ENCODE peak calls at places on chromosomes 4 and X, in nine cellular contexts. E is HCT116, T is neural progenitor cell, J is GM23338, I is GM23248, P is SK-N-SH, Q is MM.1S, K is PC-3, B is hepatocyte. A is an unnamed sample.

GRCh38 chrX:16822723-16823122 is 36.5 kb downstream of the TXLNG start:
- DNase-seq in E (no peak), T (no peak), J (no peak), I (peak), P (no peak), Q (no peak), K (peak), B (no peak), A (no peak)

GRCh38 chr4:25667931-25668557 is 12.4 kb downstream of the SLC34A2 start:
- DNase-seq in E (peak), T (peak), J (peak), I (no peak), P (no peak), Q (no peak), K (peak), B (peak), A (no peak)

GRCh38 chr4:85147481-85148076 is 181.1 kb upstream of the WDFY3 start:
- DNase-seq in E (peak), T (peak), J (peak), I (peak), P (peak), Q (peak), K (peak), B (peak), A (peak)

GRCh38 chr4:95603393-95603792 is 54.6 kb upstream of the UNC5C start:
- DNase-seq in E (no peak), T (no peak), J (no peak), I (no peak), P (no peak), Q (no peak), K (no peak), B (no peak), A (no peak)

GRCh38 chrX:5100004-5100403 is 1128.7 kb downstream of the NLGN4X start:
- DNase-seq in E (no peak), T (no peak), J (no peak), I (no peak), P (no peak), Q (no peak), K (no peak), B (no peak), A (no peak)

GRCh38 chr4:153402366-153402765 is 57.9 kb downstream of the MND1 start:
- DNase-seq in E (no peak), T (no peak), J (no peak), I (peak), P (no peak), Q (no peak), K (no peak), B (no peak), A (no peak)

GRCh38 chrX:41108684-41109205 is 23.5 kb downstream of the USP9X start:
- DNase-seq in E (no peak), T (peak), J (peak), I (no peak), P (no peak), Q (no peak), K (no peak), B (no peak), A (no peak)

GRCh38 chr4:15003441-15003890 is 1.2 kb downstream of the CPEB2 start:
- DNase-seq in E (no peak), T (peak), J (peak), I (peak), P (peak), Q (peak), K (peak), B (peak), A (peak)

GRCh38 chr4:5979981-5980380 is 38.2 kb downstream of the C4orf50 start:
- DNase-seq in E (peak), T (peak), J (peak), I (peak), P (peak), Q (peak), K (peak), B (no peak), A (no peak)

GRCh38 chr4:54281060-54281781 is 52.1 kb downstream of the PDGFRA start:
- DNase-seq in E (no peak), T (no peak), J (peak), I (peak), P (no peak), Q (no peak), K (peak), B (peak), A (no peak)

GRCh38 chr4:148239406-148239805 is 202.8 kb downstream of the NR3C2 start:
- DNase-seq in E (no peak), T (no peak), J (no peak), I (no peak), P (no peak), Q (no peak), K (no peak), B (no peak), A (no peak)

GRCh38 chr4:86174496-86174895 is 185.4 kb downstream of the MAPK10 start:
- DNase-seq in E (no peak), T (no peak), J (no peak), I (no peak), P (no peak), Q (no peak), K (peak), B (no peak), A (no peak)

GRCh38 chr4:72706633-72707032 is 137.6 kb upstream of the ADAMTS3 start:
- DNase-seq in E (no peak), T (no peak), J (no peak), I (no peak), P (no peak), Q (no peak), K (no peak), B (no peak), A (no peak)

GRCh38 chr4:65437102-65437501 is 233.2 kb downstream of the EPHA5 start:
- DNase-seq in E (no peak), T (no peak), J (no peak), I (no peak), P (no peak), Q (no peak), K (no peak), B (peak), A (no peak)

GRCh38 chr4:40238700-40239548 is 42.1 kb downstream of the RHOH start:
- DNase-seq in E (no peak), T (no peak), J (peak), I (no peak), P (no peak), Q (no peak), K (no peak), B (no peak), A (no peak)

DNA sequence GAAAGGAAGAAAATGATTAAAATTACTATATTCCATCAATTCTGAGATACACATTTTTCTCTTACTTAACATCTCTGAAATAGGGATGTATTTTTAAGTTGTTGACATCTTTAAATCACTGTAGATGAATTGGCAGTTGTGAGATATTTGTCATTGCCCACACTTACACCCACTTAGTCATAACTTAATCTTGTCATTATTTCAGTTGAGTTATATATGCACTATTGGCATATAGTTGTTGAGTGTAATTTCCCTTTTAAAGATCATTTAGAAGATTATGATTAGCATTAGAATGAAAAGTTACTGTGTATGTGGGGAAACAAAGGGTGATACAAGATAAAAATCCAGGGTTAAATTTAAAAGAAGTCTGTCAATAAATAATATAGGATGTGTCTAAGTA is 2.2 kb downstream of the AIMP1 start:
- DNase-seq in E (no peak), T (no peak), J (no peak), I (no peak), P (no peak), Q (no peak), K (peak), B (no peak), A (no peak)
- H3K4me3 ChIP-seq in E (no peak), T (no peak), J (no peak), I (peak), P (no peak), Q (no peak), K (peak), B (no peak), A (no peak)

GRCh38 chrX:155389634-155390033 is 7.7 kb downstream of the F8A2 start:
- DNase-seq in E (no peak), T (no peak), J (no peak), I (no peak), P (no peak), Q (no peak), K (no peak), B (no peak), A (no peak)
- TF ChIP-seq EZH2phosphoT487 in E (no peak), T (no peak), J (no peak), I (no peak), P (no peak), Q (no peak), K (no peak), B (no peak), A (no peak)

GRCh38 chr4:89836031-89836777 is 757 bp downstream of the SNCA start:
- DNase-seq in E (no peak), T (peak), J (peak), I (peak), P (peak), Q (no peak), K (no peak), B (peak), A (no peak)
- H3K4me3 ChIP-seq in E (no peak), T (peak), J (peak), I (peak), P (peak), Q (no peak), K (no peak), B (peak), A (no peak)

DNA sequence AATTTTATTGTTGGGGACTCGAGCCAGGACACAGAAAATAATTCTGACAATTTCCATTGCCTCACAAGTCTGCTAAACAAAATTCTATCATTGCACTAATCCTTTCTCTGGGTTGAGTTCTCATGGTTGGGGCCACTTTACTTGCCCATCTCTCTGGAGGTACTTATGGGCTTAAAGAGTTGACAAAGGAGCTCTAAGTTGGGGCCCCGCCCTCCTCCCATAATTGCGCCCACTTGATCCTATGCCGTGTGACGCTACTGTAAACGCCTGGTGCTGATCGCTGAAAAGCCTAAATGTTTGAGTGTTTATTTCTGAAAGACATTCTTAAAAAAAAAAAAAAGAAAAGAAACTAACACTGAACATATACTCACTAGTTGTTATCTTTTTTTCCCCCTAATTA is 103.0 kb downstream of the TENM3 start:
- DNase-seq in E (no peak), T (peak), J (no peak), I (no peak), P (no peak), Q (no peak), K (no peak), B (no peak), A (no peak)
- TF ChIP-seq EZH2phosphoT487 in E (no peak), T (no peak), J (no peak), I (no peak), P (no peak), Q (no peak), K (no peak), B (no peak), A (no peak)

GRCh38 chrX:133413218-133413925 is 1.9 kb downstream of the GPC4 start:
- DNase-seq in E (no peak), T (peak), J (peak), I (no peak), P (peak), Q (no peak), K (no peak), B (no peak), A (no peak)

GRCh38 chrX:133412246-133412645 is 3.0 kb downstream of the GPC4 start:
- DNase-seq in E (no peak), T (peak), J (no peak), I (peak), P (no peak), Q (no peak), K (no peak), B (no peak), A (no peak)

GRCh38 chrX:133414399-133415275 is 652 bp downstream of the GPC4 start:
- DNase-seq in E (no peak), T (peak), J (peak), I (peak), P (peak), Q (peak), K (peak), B (peak), A (no peak)

GRCh38 chrX:133410555-133410954 is 4.7 kb downstream of the GPC4 start:
- DNase-seq in E (no peak), T (no peak), J (no peak), I (no peak), P (no peak), Q (no peak), K (no peak), B (no peak), A (no peak)

DNA sequence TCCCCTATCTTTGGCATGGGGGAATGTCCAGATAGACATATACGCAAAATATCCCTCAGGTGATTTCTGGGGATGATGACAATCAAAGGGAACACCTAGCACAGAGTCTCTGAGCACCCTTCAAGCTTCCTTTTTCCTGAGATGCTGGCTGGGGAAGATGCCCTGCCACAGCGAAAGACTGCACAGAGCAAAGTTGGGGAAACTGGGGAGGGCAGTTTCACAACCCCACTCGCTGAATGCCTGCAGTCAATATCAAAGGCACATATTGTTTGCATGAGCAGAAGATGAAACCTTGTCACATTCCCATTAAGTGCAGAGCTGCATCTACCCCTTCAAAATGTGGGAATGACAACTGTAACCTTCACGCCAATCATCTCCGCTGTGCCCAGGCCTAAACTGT is 2.6 kb downstream of the GPC4 start:
- DNase-seq in E (no peak), T (no peak), J (no peak), I (no peak), P (no peak), Q (no peak), K (no peak), B (no peak), A (no peak)
- H3K4me3 ChIP-seq in E (no peak), T (peak), J (peak), I (no peak), P (no peak), Q (no peak), K (no peak), B (peak), A (no peak)

DNA sequence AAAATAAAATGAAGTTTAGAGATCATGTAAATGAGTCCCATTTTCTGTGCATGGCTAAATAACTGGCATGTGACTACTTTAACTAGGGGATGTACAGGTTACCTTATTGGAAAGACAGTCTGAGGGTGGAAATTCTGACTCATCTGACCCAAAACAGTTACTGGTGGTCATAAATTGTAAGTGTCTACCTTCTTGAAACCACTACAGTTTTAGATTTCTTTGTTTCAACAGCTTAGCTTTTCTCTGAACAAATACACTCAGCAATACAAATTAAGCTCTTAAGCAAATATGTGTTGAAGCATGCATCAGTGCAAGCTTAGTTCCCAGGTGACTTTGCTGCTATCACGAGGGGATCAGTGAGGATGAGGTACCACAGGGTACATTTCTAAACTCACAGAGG is 60.7 kb upstream of the PGM2 start:
- DNase-seq in E (no peak), T (no peak), J (no peak), I (no peak), P (no peak), Q (no peak), K (no peak), B (peak), A (no peak)
- TF ChIP-seq EZH2phosphoT487 in E (no peak), T (no peak), J (no peak), I (no peak), P (no peak), Q (no peak), K (no peak), B (no peak), A (no peak)

GRCh38 chr4:112802780-112803179 is 165.8 kb downstream of the LARP7 start:
- DNase-seq in E (no peak), T (no peak), J (no peak), I (no peak), P (no peak), Q (no peak), K (no peak), B (no peak), A (no peak)
- H3K4me3 ChIP-seq in E (no peak), T (no peak), J (no peak), I (no peak), P (no peak), Q (no peak), K (no peak), B (no peak), A (no peak)

A was measured in OCI-LY7.